ENCODE peak calls at places on chromosomes 3 and 15, in four cellular contexts. J is SK-N-SH, I is K562, M is HepG2. E is an unnamed sample.
A peak's percentile ranks its signal among the peaks of the same experiment; 100 is the strongest.

GRCh38 chr3:14680716-14681115 is 5.8 kb downstream of the C3orf20 start:
- DNase-seq in I (no peak), J (no peak), M (peak; percentile 64), E (no peak)

GRCh38 chr3:155594836-155595235 is 150.0 kb downstream of the PLCH1 start:
- DNase-seq in I (no peak), M (no peak), J (no peak), E (no peak)

GRCh38 chr3:8458711-8459110 is 42.9 kb upstream of the LMCD1 start:
- DNase-seq in M (no peak), I (no peak), J (no peak), E (no peak)

GRCh38 chr3:65729553-65729952 is 309.2 kb downstream of the MAGI1 start:
- DNase-seq in J (no peak), I (no peak), M (peak; percentile 92), E (no peak)

GRCh38 chr15:85527907-85528306 is 147.5 kb downstream of the AKAP13 start:
- DNase-seq in M (no peak), J (no peak), I (no peak), E (no peak)

GRCh38 chr3:138801792-138802191 is 32.9 kb downstream of the PIK3CB start:
- DNase-seq in M (no peak), I (no peak), J (no peak), E (no peak)

GRCh38 chr3:4834403-4834866 is 144.8 kb upstream of the BHLHE40 start:
- DNase-seq in J (no peak), M (no peak), I (peak; percentile 40), E (no peak)

GRCh38 chr15:90101969-90102890 is at the start of gene IDH2:
- DNase-seq in I (peak; percentile 98), J (peak; percentile 98), M (peak; percentile 48), E (peak; percentile 38)

GRCh38 chr3:111418388-111418787 is 123.6 kb upstream of the CD96 start:
- DNase-seq in M (no peak), J (no peak), I (no peak), E (no peak)

GRCh38 chr15:88419830-88420229 is 47.4 kb downstream of the MRPL46 start:
- DNase-seq in M (no peak), I (no peak), J (no peak), E (no peak)

GRCh38 chr15:55513125-55513524 is 5.1 kb upstream of the DNAAF4 start:
- DNase-seq in I (no peak), J (no peak), M (no peak), E (no peak)

GRCh38 chr3:45473841-45474240 is 85.5 kb downstream of the LARS2 start:
- DNase-seq in J (no peak), M (no peak), I (no peak), E (no peak)

GRCh38 chr3:53860196-53860595 is 13.8 kb downstream of the IL17RB start:
- DNase-seq in M (no peak), I (no peak), J (no peak), E (no peak)

GRCh38 chr15:35078221-35078915 is 6.7 kb downstream of the NANOGP8 start:
- DNase-seq in M (peak; percentile 44), J (peak; percentile 75), I (peak; percentile 52), E (peak; percentile 44)

GRCh38 chr3:66450389-66451022 is 50.3 kb downstream of the LRIG1 start:
- DNase-seq in J (no peak), M (no peak), I (no peak), E (no peak)

GRCh38 chr15:25682349-25682748 is 180.8 kb downstream of the ATP10A start:
- DNase-seq in J (no peak), I (no peak), M (no peak), E (no peak)

GRCh38 chr15:60932051-60932915 is 296.8 kb downstream of the RORA start:
- DNase-seq in J (no peak), I (no peak), M (no peak), E (peak; percentile 19)

GRCh38 chr3:133408961-133409360 is 9.1 kb downstream of the BFSP2 start:
- DNase-seq in I (no peak), M (no peak), J (no peak), E (no peak)

GRCh38 chr3:196322-197153 is at the start of gene CHL1:
- DNase-seq in I (no peak), M (no peak), J (peak; percentile 82), E (no peak)

GRCh38 chr3:13280122-13280790 is 139.9 kb downstream of the NUP210 start:
- DNase-seq in I (no peak), J (no peak), M (no peak), E (no peak)

GRCh38 chr3:13279532-13279910 is 140.6 kb downstream of the NUP210 start:
- DNase-seq in M (no peak), J (no peak), I (no peak), E (no peak)

GRCh38 chr3:13277860-13278531 is 142.1 kb downstream of the NUP210 start:
- DNase-seq in I (peak; percentile 49), J (no peak), M (no peak), E (no peak)

GRCh38 chr3:13277130-13277783 is 142.9 kb downstream of the NUP210 start:
- DNase-seq in J (no peak), M (no peak), I (no peak), E (no peak)

GRCh38 chr3:13278783-13279531 is 141.2 kb downstream of the NUP210 start:
- DNase-seq in J (no peak), I (no peak), M (no peak), E (no peak)
- TF ChIP-seq ELF1 in J (no peak), I (no peak), M (no peak), E (no peak)

GRCh38 chr15:56737791-56738190 is 4.5 kb upstream of the ZNF280D start:
- DNase-seq in J (no peak), I (no peak), M (peak; percentile 56), E (no peak)

GRCh38 chr15:56741541-56741940 is 8.2 kb upstream of the ZNF280D start:
- DNase-seq in I (no peak), J (no peak), M (no peak), E (no peak)

GRCh38 chr15:56736881-56737707 is 3.8 kb upstream of the ZNF280D start:
- DNase-seq in I (no peak), J (no peak), M (no peak), E (no peak)

GRCh38 chr15:56739474-56739873 is 6.2 kb upstream of the ZNF280D start:
- DNase-seq in J (no peak), M (peak; percentile 11), I (no peak), E (no peak)

DNA sequence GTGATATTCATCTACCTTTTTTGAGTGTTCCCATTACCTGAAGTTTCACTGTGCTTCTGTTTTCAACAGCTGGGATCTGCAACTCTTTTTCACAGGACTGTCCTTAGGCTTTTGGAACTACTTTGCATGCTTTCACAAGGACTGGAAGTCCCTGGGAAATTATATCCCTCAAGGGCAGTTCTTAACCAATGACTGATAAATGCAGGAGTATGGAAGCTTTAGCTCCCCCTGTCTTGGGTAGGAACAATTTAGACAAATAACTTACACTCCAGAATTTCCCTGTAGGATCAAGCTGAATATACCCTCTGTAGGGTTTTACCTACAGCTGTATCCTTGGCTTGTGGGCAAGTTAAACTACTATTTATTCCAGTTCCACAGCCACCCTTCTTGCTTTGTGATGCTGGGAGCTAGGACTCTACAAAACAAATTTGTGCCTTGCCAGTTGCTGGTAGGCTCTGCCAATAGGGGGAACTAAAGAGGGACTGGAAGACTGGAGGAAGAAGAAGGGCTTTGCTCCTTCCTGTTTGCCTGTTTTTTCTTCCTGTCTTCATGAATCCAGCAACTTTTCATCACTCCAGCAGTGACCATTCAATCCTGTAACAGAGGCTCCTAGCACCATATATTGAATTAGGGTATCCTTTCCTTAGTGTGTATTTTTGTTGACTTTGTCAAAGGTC is 6.8 kb upstream of the ZNF280D start:
- DNase-seq in M (peak; percentile 11), J (no peak), I (no peak), E (peak; percentile 49)
- TF ChIP-seq CTCF in M (peak; percentile 17), J (no peak), I (peak; percentile 54), E (peak; percentile 61)

DNA sequence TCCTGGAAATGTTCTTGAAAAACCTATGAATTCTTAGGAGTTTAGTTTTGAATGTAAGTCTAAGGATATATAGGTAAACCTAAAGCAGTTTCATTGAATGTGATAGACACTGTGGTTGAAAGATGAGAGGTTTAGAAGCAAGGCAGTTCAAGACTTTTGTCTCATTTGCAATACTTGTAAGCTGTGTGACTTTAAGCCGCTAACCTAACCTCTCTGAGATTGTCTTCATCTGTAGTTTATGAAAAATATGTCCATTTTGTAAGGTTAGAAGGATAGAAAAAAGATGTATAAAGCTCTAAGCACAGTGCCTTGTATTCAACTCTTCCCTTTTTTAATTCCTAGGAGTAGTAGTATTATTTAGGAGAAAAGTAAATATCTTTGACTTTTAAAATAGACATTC is 306.6 kb upstream of the ARRDC4 start:
- DNase-seq in I (no peak), J (no peak), M (no peak), E (no peak)
- TF ChIP-seq JUND in I (no peak), J (no peak), M (no peak), E (no peak)

GRCh38 chr3:184765730-184766074 is 46.3 kb upstream of the VPS8 start:
- DNase-seq in M (no peak), I (no peak), J (no peak), E (no peak)
- TF ChIP-seq ELF1 in M (no peak), I (no peak), J (no peak), E (no peak)

DNA sequence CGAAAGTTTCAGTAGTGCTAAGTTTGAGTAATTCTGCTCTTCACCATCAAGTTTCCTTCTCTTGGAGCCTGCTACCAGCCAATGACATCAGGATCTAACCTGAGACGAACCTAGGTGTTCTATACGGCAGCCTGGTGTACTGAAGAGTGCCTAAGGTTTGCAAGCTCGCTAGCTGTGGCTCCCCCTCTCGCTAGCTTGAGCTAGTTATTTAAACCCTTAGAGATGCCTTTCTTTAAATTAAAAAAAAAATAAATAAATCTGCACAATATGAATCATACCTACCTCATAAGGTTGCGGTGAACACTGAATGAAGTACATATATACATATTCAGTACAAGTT is 1.4 kb upstream of the COL8A1 start:
- DNase-seq in I (no peak), M (no peak), J (no peak), E (no peak)
- TF ChIP-seq CTCF in I (no peak), M (no peak), J (peak; percentile 33), E (no peak)

GRCh38 chr3:192409203-192409837 is 318.0 kb downstream of the FGF12 start:
- DNase-seq in J (peak; percentile 26), M (no peak), I (no peak), E (no peak)

GRCh38 chr3:192408007-192408655 is 319.2 kb downstream of the FGF12 start:
- DNase-seq in J (no peak), I (no peak), M (no peak), E (no peak)

GRCh38 chr3:192409838-192410683 is 317.3 kb downstream of the FGF12 start:
- DNase-seq in M (no peak), J (no peak), I (no peak), E (no peak)

GRCh38 chr3:192410684-192410960 is 316.7 kb downstream of the FGF12 start:
- DNase-seq in J (no peak), I (no peak), M (no peak), E (no peak)

DNA sequence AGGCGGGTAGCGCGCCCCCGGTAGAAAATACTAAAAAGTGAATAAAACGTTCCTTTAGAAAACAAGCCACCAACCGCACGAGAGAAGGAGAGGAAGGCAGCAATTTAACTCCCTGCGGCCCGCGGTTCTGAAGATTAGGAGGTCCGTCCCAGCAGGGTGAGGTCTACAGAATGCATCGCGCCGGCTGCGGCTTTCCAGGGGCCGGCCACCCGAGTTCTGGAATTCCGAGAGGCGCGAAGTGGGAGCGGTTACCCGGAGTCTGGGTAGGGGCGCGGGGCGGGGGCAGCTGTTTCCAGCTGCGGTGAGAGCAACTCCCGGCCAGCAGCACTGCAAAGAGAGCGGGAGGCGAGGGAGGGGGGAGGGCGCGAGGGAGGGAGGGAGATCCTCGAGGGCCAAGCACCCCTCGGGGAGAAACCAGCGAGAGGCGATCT is 318.6 kb downstream of the FGF12 start:
- DNase-seq in I (no peak), J (peak; percentile 9), M (no peak), E (no peak)
- TF ChIP-seq JUND in I (no peak), J (no peak), M (no peak), E (no peak)

GRCh38 chr3:124986153-124987143 is 51.9 kb upstream of the MUC13 start:
- DNase-seq in J (peak; percentile 45), I (peak; percentile 17), M (no peak), E (peak; percentile 91)
- TF ChIP-seq ELF1 in J (no peak), I (no peak), M (no peak), E (no peak)

E was measured in HCT116.